ENCODE peak calls at places on chromosome 2, in six cellular contexts. I is adrenal gland, X is tibial artery, W is heart right ventricle, M is IMR-90, A is pancreas. L is an unnamed sample.

GRCh38 chr2:164917296-164917903 is 37.9 kb downstream of the SLC38A11 start:
- DNase-seq in I (peak; percentile 84), X (peak; percentile 21), W (peak; percentile 49), M (peak; percentile 36), A (no peak), L (no peak)

GRCh38 chr2:236862526-236862925 is 223.2 kb upstream of the COPS8 start:
- DNase-seq in I (no peak), X (no peak), W (no peak), M (no peak), A (no peak), L (no peak)

GRCh38 chr2:15980605-15981098 is 40.3 kb downstream of the MYCN start:
- DNase-seq in I (no peak), X (no peak), W (no peak), M (no peak), A (no peak), L (no peak)

GRCh38 chr2:9240745-9241144 is 34.1 kb downstream of the ASAP2 start:
- DNase-seq in I (peak; percentile 50), X (no peak), W (no peak), M (no peak), A (no peak), L (no peak)

GRCh38 chr2:206955253-206955652 is 15.9 kb downstream of the CPO start:
- DNase-seq in I (no peak), X (no peak), W (no peak), M (no peak), A (no peak), L (no peak)

GRCh38 chr2:105271393-105272045 is 30.0 kb downstream of the GPR45 start:
- DNase-seq in I (no peak), X (no peak), W (no peak), M (no peak), A (no peak), L (no peak)

GRCh38 chr2:238227587-238228032 is 12.2 kb downstream of the HES6 start:
- DNase-seq in I (no peak), X (no peak), W (no peak), M (no peak), A (no peak), L (no peak)

GRCh38 chr2:37670378-37671012 is 947 bp downstream of the CDC42EP3 start:
- DNase-seq in I (no peak), X (no peak), W (no peak), M (no peak), A (no peak), L (no peak)

GRCh38 chr2:37570773-37571570 is 100.5 kb downstream of the CDC42EP3 start:
- DNase-seq in I (peak; percentile 68), X (peak; percentile 69), W (no peak), M (peak; percentile 93), A (no peak), L (no peak)

GRCh38 chr2:241882090-241882625 is 12.6 kb downstream of the RTP5 start:
- DNase-seq in I (peak; percentile 87), X (peak; percentile 58), W (peak; percentile 46), M (no peak), A (peak; percentile 81), L (no peak)

GRCh38 chr2:128594953-128595677 is 276.4 kb upstream of the HS6ST1 start:
- DNase-seq in I (peak; percentile 33), X (no peak), W (no peak), M (no peak), A (no peak), L (no peak)

GRCh38 chr2:239803102-239803763 is 221.9 kb downstream of the NDUFA10 start:
- DNase-seq in I (peak; percentile 15), X (peak; percentile 13), W (no peak), M (no peak), A (no peak), L (no peak)

GRCh38 chr2:112640800-112641675 is 4.7 kb upstream of the SLC20A1 start:
- DNase-seq in I (peak; percentile 48), X (no peak), W (no peak), M (peak; percentile 96), A (no peak), L (no peak)

GRCh38 chr2:1683297-1683696 is 61.0 kb downstream of the PXDN start:
- DNase-seq in I (no peak), X (no peak), W (no peak), M (no peak), A (no peak), L (no peak)

GRCh38 chr2:1678609-1679008 is 65.7 kb downstream of the PXDN start:
- DNase-seq in I (no peak), X (no peak), W (no peak), M (no peak), A (no peak), L (no peak)

GRCh38 chr2:1681017-1681318 is 63.3 kb downstream of the PXDN start:
- DNase-seq in I (no peak), X (no peak), W (no peak), M (no peak), A (no peak), L (no peak)

GRCh38 chr2:1680222-1681016 is 63.9 kb downstream of the PXDN start:
- DNase-seq in I (no peak), X (no peak), W (no peak), M (no peak), A (no peak), L (no peak)

DNA sequence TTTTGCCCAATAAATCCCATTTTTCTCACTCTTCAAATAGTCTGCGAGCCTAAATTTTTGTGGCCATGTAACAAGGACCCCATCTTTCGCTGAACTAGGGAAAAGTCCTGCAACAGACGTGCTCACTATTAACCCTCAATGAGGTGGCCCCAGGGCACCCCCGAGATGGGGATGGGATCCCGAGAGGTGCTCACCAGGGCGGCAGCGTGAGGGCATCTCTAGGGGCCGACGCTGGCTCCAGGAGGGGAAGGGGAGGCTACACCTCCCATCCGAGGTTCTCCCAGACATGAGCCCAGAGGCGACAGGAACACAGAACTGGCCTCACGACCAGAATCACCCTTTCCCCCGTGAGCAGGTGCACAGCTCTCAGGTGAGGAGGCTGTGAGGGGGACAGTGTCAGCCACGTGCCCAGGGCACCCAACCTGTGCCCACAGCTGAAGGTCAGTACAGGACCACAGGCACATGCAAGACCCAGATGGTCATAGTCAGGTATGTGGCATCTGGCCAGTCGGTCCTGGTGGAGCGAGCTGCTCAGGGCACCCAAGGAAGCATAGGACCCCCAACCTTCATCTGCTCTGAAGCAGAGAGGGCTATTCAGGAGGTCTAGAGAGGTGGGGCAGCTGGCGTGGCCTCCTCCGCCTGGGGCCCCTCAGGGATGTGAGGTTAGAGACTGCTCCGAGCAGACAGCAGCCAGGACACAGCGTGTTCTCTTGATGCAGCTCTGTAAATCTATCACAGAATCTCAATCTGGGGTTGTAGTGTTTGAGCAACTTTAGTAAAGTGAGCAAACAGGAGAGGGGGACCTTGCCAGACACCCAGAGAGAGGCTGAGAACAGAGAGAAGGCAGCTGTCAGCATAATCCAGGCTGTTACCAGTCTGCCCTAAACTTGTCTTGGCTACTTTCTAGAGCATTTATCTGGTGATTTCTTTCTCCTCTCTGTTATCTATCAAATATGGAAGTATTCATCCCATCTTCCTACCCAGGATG is 62.7 kb downstream of the PXDN start:
- DNase-seq in I (no peak), X (no peak), W (no peak), M (no peak), A (no peak), L (no peak)
- H3K27ac ChIP-seq in I (no peak overlapping the region), X (no peak overlapping the region), W (no peak overlapping the region), M (no peak overlapping the region), A (no peak overlapping the region), L (no peak overlapping the region)

GRCh38 chr2:120541972-120542670 is 193.5 kb upstream of the GLI2 start:
- DNase-seq in I (no peak), X (no peak), W (no peak), M (no peak), A (no peak), L (no peak)
- H3K27ac ChIP-seq in I (no peak overlapping the region), X (peak overlapping the region; percentile 83), W (no peak overlapping the region), M (no peak overlapping the region), A (no peak overlapping the region), L (no peak overlapping the region)

GRCh38 chr2:69567909-69568300 is 75.6 kb downstream of the AAK1 start:
- DNase-seq in I (no peak), X (no peak), W (no peak), M (no peak), A (no peak), L (no peak)
- H3K27ac ChIP-seq in I (no peak overlapping the region), X (no peak overlapping the region), W (peak overlapping the region; percentile 69), M (no peak overlapping the region), A (no peak overlapping the region), L (no peak overlapping the region)

GRCh38 chr2:43269074-43269572 is 42.7 kb upstream of the ZFP36L2 start:
- DNase-seq in I (peak; percentile 96), X (peak; percentile 95), W (peak; percentile 79), M (peak; percentile 99), A (no peak), L (no peak)
- H3K27ac ChIP-seq in I (peak overlapping the region; percentile 96), X (peak overlapping the region; percentile 90), W (peak overlapping the region; percentile 70), M (peak overlapping the region; percentile 50), A (peak overlapping the region; percentile 57), L (no peak overlapping the region)

L was measured in HL-60.